ENCODE peak calls at places on chromosomes 1 and 21, in four cellular contexts. W is sigmoid colon, N is upper lobe of right lung, A is MM.1S. V is an unnamed sample. For H3K4me1, the result is how much of the 10 kb centered on the place peaks cover.

GRCh38 chr1:223609066-223609465 is 56.4 kb downstream of the CAPN8 start:
- DNase-seq in W (no peak), A (no peak), N (no peak), V (no peak)

GRCh38 chr1:94305704-94306103 is 68.3 kb upstream of the ARHGAP29 start:
- DNase-seq in A (no peak), W (no peak), N (no peak), V (no peak)

GRCh38 chr1:183228650-183229220 is 42.7 kb downstream of the LAMC2 start:
- DNase-seq in A (no peak), W (no peak), N (no peak), V (no peak)

GRCh38 chr1:87598429-87598828 is 269.7 kb downstream of the LMO4 start:
- DNase-seq in W (no peak), N (no peak), A (no peak), V (no peak)

GRCh38 chr1:40030528-40031135 is 9.9 kb upstream of the CAP1 start:
- DNase-seq in W (no peak), N (no peak), A (no peak), V (no peak)

GRCh38 chr1:17887646-17888395 is 132.7 kb downstream of the ACTL8 start:
- DNase-seq in N (peak), W (no peak), A (no peak), V (no peak)

GRCh38 chr1:209839875-209840491 is 12.2 kb downstream of the UTP25 start:
- DNase-seq in W (no peak), A (no peak), N (no peak), V (no peak)

GRCh38 chr1:193019442-193020026 is 39.6 kb downstream of the UCHL5 start:
- DNase-seq in A (peak), N (no peak), W (no peak), V (no peak)

GRCh38 chr1:34844252-34844634 is 15.3 kb downstream of the SMIM12 start:
- DNase-seq in N (no peak), W (no peak), A (no peak), V (no peak)

GRCh38 chr1:31954607-31955283 is 16.6 kb upstream of the PTP4A2 start:
- DNase-seq in N (peak), A (no peak), W (peak), V (peak)

GRCh38 chr1:153790282-153790995 is 15.2 kb downstream of the SLC27A3 start:
- DNase-seq in A (no peak), W (peak), N (no peak), V (peak)

GRCh38 chr1:160061376-160062100 is 8.4 kb downstream of the KCNJ10 start:
- DNase-seq in N (peak), W (no peak), A (no peak), V (peak)

GRCh38 chr1:35558374-35559316 is 1.0 kb downstream of the NCDN start:
- DNase-seq in N (no peak), W (no peak), A (peak), V (peak)

GRCh38 chr1:34066921-34067603 is 98.0 kb downstream of the CSMD2 start:
- DNase-seq in N (no peak), A (no peak), W (no peak), V (no peak)

GRCh38 chr1:154812911-154813816 is 56.9 kb downstream of the KCNN3 start:
- DNase-seq in A (no peak), W (no peak), N (no peak), V (peak)

GRCh38 chr1:47388548-47389238 is 27.4 kb upstream of the FOXE3 start:
- DNase-seq in N (no peak), W (peak), A (peak), V (peak)

GRCh38 chr1:46616277-46617107 is at the start of gene MOB3C:
- DNase-seq in A (peak), W (peak), N (peak), V (peak)

GRCh38 chr1:98325646-98326441 is 335.7 kb upstream of the SNX7 start:
- DNase-seq in W (peak), N (no peak), A (no peak), V (peak)

GRCh38 chr1:92916899-92917298 is 44.4 kb downstream of the DIPK1A start:
- DNase-seq in W (no peak), N (no peak), A (no peak), V (no peak)

GRCh38 chr1:20983297-20983889 is 193.3 kb downstream of the EIF4G3 start:
- DNase-seq in N (no peak), W (no peak), A (no peak), V (no peak)

GRCh38 chr21:44734026-44734745 is 22.8 kb upstream of the TSPEAR start:
- DNase-seq in W (no peak), N (no peak), A (no peak), V (no peak)

GRCh38 chr1:22671999-22672398 is 19.0 kb downstream of the C1QB start:
- DNase-seq in W (no peak), A (no peak), N (no peak), V (no peak)

GRCh38 chr21:45001134-45002095 is 61.6 kb downstream of the SLX9 start:
- DNase-seq in W (peak), N (peak), A (no peak), V (peak)

GRCh38 chr1:161314201-161314981 is at the start of gene SDHC:
- DNase-seq in W (peak), A (peak), N (peak), V (peak)
- TF ChIP-seq CTCF in W (no peak), A (peak), N (no peak), V (peak)

GRCh38 chr1:178632619-178633018 is 92.4 kb upstream of the RALGPS2 start:
- DNase-seq in A (no peak), N (no peak), W (no peak), V (no peak)

GRCh38 chr1:178630418-178630817 is 94.6 kb upstream of the RALGPS2 start:
- DNase-seq in A (no peak), W (no peak), N (no peak), V (no peak)

GRCh38 chr1:178629549-178630154 is 95.4 kb upstream of the RALGPS2 start:
- DNase-seq in A (no peak), N (no peak), W (no peak), V (no peak)

GRCh38 chr1:178634445-178634844 is 90.6 kb upstream of the RALGPS2 start:
- DNase-seq in N (no peak), A (no peak), W (no peak), V (peak)

DNA sequence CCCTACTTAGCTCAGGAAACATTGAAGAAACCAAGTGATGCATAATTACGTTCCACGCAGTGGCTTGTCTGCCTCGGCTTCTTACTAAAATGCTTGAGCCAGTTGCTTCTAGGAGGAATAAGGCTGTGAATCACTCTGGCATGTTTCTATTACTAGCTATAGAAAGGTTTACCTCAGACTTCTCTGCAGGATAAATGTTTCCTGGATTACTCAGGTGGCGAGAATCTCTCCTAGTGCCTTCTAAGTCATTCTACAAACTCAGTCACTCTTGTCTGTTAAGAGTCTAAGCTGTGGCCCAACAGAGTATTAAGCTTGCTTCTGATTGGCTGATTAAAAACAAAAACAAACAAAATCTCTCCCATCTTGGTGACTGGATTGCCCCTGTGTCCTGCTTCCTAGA is 92.0 kb upstream of the RALGPS2 start:
- DNase-seq in A (no peak), W (no peak), N (no peak), V (no peak)
- H3K4me3 ChIP-seq in A (no peak), W (no peak), N (no peak), V (no peak)

GRCh38 chr1:117612517-117613248 is 6.8 kb downstream of the TENT5C start:
- DNase-seq in W (no peak), N (no peak), A (peak), V (no peak)
- H3K4me1 ChIP-seq in W (under half), N (under half), A (under half), V (under half)

GRCh38 chr21:17925900-17926299 is 106.7 kb upstream of the C21orf91 start:
- DNase-seq in W (no peak), N (no peak), A (peak), V (no peak)
- TF ChIP-seq CTCF in W (no peak), N (peak), A (peak), V (peak)

GRCh38 chr1:152182942-152183341 is 23.9 kb upstream of the RPTN start:
- DNase-seq in A (no peak), W (no peak), N (no peak), V (no peak)
- H3K4me3 ChIP-seq in A (no peak), W (no peak), N (no peak), V (no peak)

GRCh38 chr1:205481629-205482071 is 22.8 kb upstream of the CDK18 start:
- DNase-seq in N (no peak), W (no peak), A (no peak), V (no peak)
- H3K4me1 ChIP-seq in N (under half), W (under half), A (under half), V (under half)

GRCh38 chr1:211609120-211610024 is 30.4 kb upstream of the SLC30A1 start:
- DNase-seq in W (no peak), N (no peak), A (no peak), V (no peak)

GRCh38 chr1:211606914-211607751 is 28.2 kb upstream of the SLC30A1 start:
- DNase-seq in A (peak), N (peak), W (no peak), V (no peak)

GRCh38 chr1:211606327-211606913 is 27.5 kb upstream of the SLC30A1 start:
- DNase-seq in A (peak), W (no peak), N (no peak), V (no peak)

GRCh38 chr1:211605613-211606326 is 26.8 kb upstream of the SLC30A1 start:
- DNase-seq in N (no peak), A (no peak), W (no peak), V (no peak)

GRCh38 chr1:211607752-211608478 is 29.0 kb upstream of the SLC30A1 start:
- DNase-seq in A (no peak), W (no peak), N (no peak), V (no peak)
- TF ChIP-seq CTCF in A (no peak), W (no peak), N (no peak), V (no peak)